ENCODE peak calls at places on chromosomes 7 and 10, in six cellular contexts. One of them, this sample, is unnamed.

GRCh38 chr7:38398725-38399321 is 125.4 kb upstream of the TARP start:
- DNase-seq in psoas muscle: peak; percentile 59
- DNase-seq in astrocyte of the spinal cord: peak; percentile 47
- DNase-seq in pancreas: peak; percentile 78
- DNase-seq in upper lobe of right lung: peak; percentile 74
- DNase-seq in CD8-positive, alpha-beta memory T cell: peak; percentile 49
- DNase-seq in this sample: no peak

GRCh38 chr7:1911571-1911970 is 241.5 kb downstream of the ELFN1 start:
- DNase-seq in astrocyte of the spinal cord: no peak
- DNase-seq in psoas muscle: peak; percentile 31
- DNase-seq in upper lobe of right lung: no peak
- DNase-seq in pancreas: no peak
- DNase-seq in CD8-positive, alpha-beta memory T cell: no peak
- DNase-seq in this sample: no peak

GRCh38 chr10:52540479-52540984 is 226.5 kb downstream of the DKK1 start:
- DNase-seq in psoas muscle: no peak
- DNase-seq in pancreas: no peak
- DNase-seq in CD8-positive, alpha-beta memory T cell: no peak
- DNase-seq in astrocyte of the spinal cord: no peak
- DNase-seq in upper lobe of right lung: no peak
- DNase-seq in this sample: no peak

GRCh38 chr7:3300221-3300650 is 816 bp upstream of the SDK1 start:
- DNase-seq in psoas muscle: peak; percentile 56
- DNase-seq in pancreas: peak; percentile 71
- DNase-seq in astrocyte of the spinal cord: no peak
- DNase-seq in CD8-positive, alpha-beta memory T cell: no peak
- DNase-seq in upper lobe of right lung: no peak
- DNase-seq in this sample: no peak

GRCh38 chr7:50285259-50285658 is 19.3 kb upstream of the IKZF1 start:
- DNase-seq in upper lobe of right lung: no peak
- DNase-seq in astrocyte of the spinal cord: no peak
- DNase-seq in pancreas: no peak
- DNase-seq in psoas muscle: no peak
- DNase-seq in CD8-positive, alpha-beta memory T cell: no peak
- DNase-seq in this sample: no peak

GRCh38 chr7:158613481-158613880 is 25.9 kb upstream of the PTPRN2 start:
- DNase-seq in psoas muscle: no peak
- DNase-seq in pancreas: no peak
- DNase-seq in CD8-positive, alpha-beta memory T cell: no peak
- DNase-seq in upper lobe of right lung: no peak
- DNase-seq in astrocyte of the spinal cord: no peak
- DNase-seq in this sample: no peak

GRCh38 chr10:52778511-52779392 is 6.2 kb upstream of the MBL2 start:
- DNase-seq in pancreas: no peak
- DNase-seq in CD8-positive, alpha-beta memory T cell: no peak
- DNase-seq in psoas muscle: no peak
- DNase-seq in astrocyte of the spinal cord: peak; percentile 35
- DNase-seq in upper lobe of right lung: no peak
- DNase-seq in this sample: no peak

GRCh38 chr7:156180451-156181229 is 368.4 kb upstream of the SHH start:
- DNase-seq in psoas muscle: no peak
- DNase-seq in CD8-positive, alpha-beta memory T cell: no peak
- DNase-seq in pancreas: no peak
- DNase-seq in upper lobe of right lung: peak; percentile 51
- DNase-seq in astrocyte of the spinal cord: no peak
- DNase-seq in this sample: no peak

GRCh38 chr7:133408212-133408611 is 155.3 kb downstream of the EXOC4 start:
- DNase-seq in psoas muscle: no peak
- DNase-seq in pancreas: no peak
- DNase-seq in CD8-positive, alpha-beta memory T cell: no peak
- DNase-seq in upper lobe of right lung: no peak
- DNase-seq in astrocyte of the spinal cord: no peak
- DNase-seq in this sample: no peak

GRCh38 chr7:150997075-150997511 is 6.3 kb downstream of the NOS3 start:
- DNase-seq in astrocyte of the spinal cord: no peak
- DNase-seq in pancreas: no peak
- DNase-seq in psoas muscle: no peak
- DNase-seq in upper lobe of right lung: no peak
- DNase-seq in CD8-positive, alpha-beta memory T cell: no peak
- DNase-seq in this sample: no peak

GRCh38 chr7:484365-485101 is 35.1 kb downstream of the PDGFA start:
- DNase-seq in CD8-positive, alpha-beta memory T cell: no peak
- DNase-seq in psoas muscle: peak; percentile 35
- DNase-seq in astrocyte of the spinal cord: no peak
- DNase-seq in upper lobe of right lung: peak; percentile 54
- DNase-seq in pancreas: peak; percentile 32
- DNase-seq in this sample: peak; percentile 43

GRCh38 chr10:98361131-98361633 is 53.8 kb downstream of the PYROXD2 start:
- DNase-seq in CD8-positive, alpha-beta memory T cell: no peak
- DNase-seq in pancreas: no peak
- DNase-seq in astrocyte of the spinal cord: peak; percentile 96
- DNase-seq in psoas muscle: peak; percentile 94
- DNase-seq in upper lobe of right lung: peak; percentile 78
- DNase-seq in this sample: no peak

GRCh38 chr10:102753724-102754123 is 10.0 kb downstream of the WBP1L start:
- DNase-seq in pancreas: no peak
- DNase-seq in upper lobe of right lung: no peak
- DNase-seq in astrocyte of the spinal cord: no peak
- DNase-seq in CD8-positive, alpha-beta memory T cell: no peak
- DNase-seq in psoas muscle: no peak
- DNase-seq in this sample: no peak

GRCh38 chr7:30321992-30322637 is 37.7 kb downstream of the ZNRF2 start:
- DNase-seq in CD8-positive, alpha-beta memory T cell: no peak
- DNase-seq in pancreas: no peak
- DNase-seq in psoas muscle: no peak
- DNase-seq in astrocyte of the spinal cord: no peak
- DNase-seq in upper lobe of right lung: no peak
- DNase-seq in this sample: no peak

GRCh38 chr7:2321020-2321419 is 6.8 kb upstream of the SNX8 start:
- DNase-seq in pancreas: no peak
- DNase-seq in psoas muscle: no peak
- DNase-seq in astrocyte of the spinal cord: no peak
- DNase-seq in upper lobe of right lung: no peak
- DNase-seq in CD8-positive, alpha-beta memory T cell: no peak
- DNase-seq in this sample: no peak

GRCh38 chr10:48639646-48640045 is 34.8 kb upstream of the ARHGAP22 start:
- DNase-seq in upper lobe of right lung: no peak
- DNase-seq in CD8-positive, alpha-beta memory T cell: no peak
- DNase-seq in psoas muscle: no peak
- DNase-seq in pancreas: no peak
- DNase-seq in astrocyte of the spinal cord: no peak
- DNase-seq in this sample: no peak

GRCh38 chr7:50633414-50633710 is 68.2 kb upstream of the DDC start:
- DNase-seq in CD8-positive, alpha-beta memory T cell: no peak
- DNase-seq in astrocyte of the spinal cord: no peak
- DNase-seq in psoas muscle: no peak
- DNase-seq in pancreas: no peak
- DNase-seq in upper lobe of right lung: no peak
- DNase-seq in this sample: no peak

GRCh38 chr7:81501220-81501619 is 268.6 kb downstream of the HGF start:
- DNase-seq in CD8-positive, alpha-beta memory T cell: no peak
- DNase-seq in astrocyte of the spinal cord: peak; percentile 62
- DNase-seq in psoas muscle: no peak
- DNase-seq in upper lobe of right lung: no peak
- DNase-seq in pancreas: no peak
- DNase-seq in this sample: no peak

GRCh38 chr7:47690902-47691558 is 109.1 kb upstream of the TNS3 start:
- DNase-seq in psoas muscle: no peak
- DNase-seq in astrocyte of the spinal cord: peak; percentile 67
- DNase-seq in CD8-positive, alpha-beta memory T cell: no peak
- DNase-seq in upper lobe of right lung: no peak
- DNase-seq in pancreas: no peak
- DNase-seq in this sample: no peak

GRCh38 chr10:97771055-97771811 is 566 bp downstream of the SFRP5 start:
- DNase-seq in upper lobe of right lung: no peak
- DNase-seq in pancreas: peak; percentile 69
- DNase-seq in astrocyte of the spinal cord: peak; percentile 18
- DNase-seq in CD8-positive, alpha-beta memory T cell: no peak
- DNase-seq in psoas muscle: no peak
- DNase-seq in this sample: no peak

GRCh38 chr7:55134786-55135185 is 116.0 kb downstream of the EGFR start:
- DNase-seq in upper lobe of right lung: no peak
- DNase-seq in CD8-positive, alpha-beta memory T cell: no peak
- DNase-seq in astrocyte of the spinal cord: no peak
- DNase-seq in psoas muscle: no peak
- DNase-seq in pancreas: no peak
- DNase-seq in this sample: no peak

GRCh38 chr7:149866139-149866785 is 7.5 kb upstream of the ATP6V0E2 start:
- DNase-seq in psoas muscle: no peak
- DNase-seq in upper lobe of right lung: no peak
- DNase-seq in pancreas: peak; percentile 43
- DNase-seq in astrocyte of the spinal cord: no peak
- DNase-seq in CD8-positive, alpha-beta memory T cell: no peak
- DNase-seq in this sample: no peak

GRCh38 chr10:110597476-110597875 is 30.0 kb downstream of the SMC3 start:
- DNase-seq in upper lobe of right lung: no peak
- DNase-seq in psoas muscle: no peak
- DNase-seq in astrocyte of the spinal cord: no peak
- DNase-seq in pancreas: no peak
- DNase-seq in CD8-positive, alpha-beta memory T cell: no peak
- DNase-seq in this sample: no peak

GRCh38 chr10:33153266-33153967 is 181.1 kb downstream of the NRP1 start:
- DNase-seq in CD8-positive, alpha-beta memory T cell: no peak
- DNase-seq in psoas muscle: no peak
- DNase-seq in astrocyte of the spinal cord: no peak
- DNase-seq in upper lobe of right lung: no peak
- DNase-seq in pancreas: no peak
- DNase-seq in this sample: no peak
- H3K4me3 ChIP-seq in CD8-positive, alpha-beta memory T cell: no peak overlapping the region
- H3K4me3 ChIP-seq in psoas muscle: no peak overlapping the region
- H3K4me3 ChIP-seq in astrocyte of the spinal cord: no peak overlapping the region
- H3K4me3 ChIP-seq in upper lobe of right lung: no peak overlapping the region
- H3K4me3 ChIP-seq in pancreas: no peak overlapping the region
- H3K4me3 ChIP-seq in this sample: no peak overlapping the region

DNA sequence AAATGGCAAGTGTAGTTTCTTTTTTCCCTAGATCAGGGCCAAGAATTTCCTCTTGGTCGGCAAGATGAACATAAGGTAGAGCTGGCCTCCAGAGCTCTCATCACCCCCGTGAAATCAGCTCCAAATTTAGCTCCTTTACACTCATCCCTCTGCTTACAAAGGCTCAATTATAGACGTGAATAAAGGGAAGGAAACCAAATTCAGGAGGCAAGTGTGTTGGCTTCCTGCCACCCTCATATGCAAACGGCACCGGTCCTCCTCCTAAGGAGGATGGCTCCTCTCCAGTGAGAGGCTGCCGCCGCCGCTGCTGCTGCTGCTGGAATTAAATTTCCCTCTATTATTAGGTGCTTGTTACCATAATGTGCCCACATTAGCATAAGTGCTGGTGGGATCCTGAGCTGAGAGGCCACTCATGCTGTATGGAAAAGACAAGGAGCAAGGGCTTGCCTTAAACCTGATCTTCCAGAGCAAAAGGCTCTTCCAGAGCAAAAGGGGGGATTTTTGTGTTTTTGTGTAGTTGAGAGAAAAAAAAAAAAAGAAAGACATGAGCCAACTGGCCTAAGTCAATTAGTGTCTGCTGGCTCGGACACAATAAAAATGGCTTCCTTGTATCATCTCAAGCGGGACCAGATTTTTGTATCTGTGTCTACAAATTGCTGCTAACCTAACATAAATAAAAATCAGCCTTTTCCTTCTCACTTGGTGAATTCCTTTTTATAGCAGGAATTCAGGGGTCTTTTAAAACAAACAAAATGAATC is 68.4 kb downstream of the CDHR3 start:
- DNase-seq in psoas muscle: no peak
- DNase-seq in pancreas: no peak
- DNase-seq in upper lobe of right lung: no peak
- DNase-seq in astrocyte of the spinal cord: no peak
- DNase-seq in CD8-positive, alpha-beta memory T cell: no peak
- DNase-seq in this sample: no peak
- H3K4me3 ChIP-seq in psoas muscle: no peak overlapping the region
- H3K4me3 ChIP-seq in pancreas: no peak overlapping the region
- H3K4me3 ChIP-seq in upper lobe of right lung: no peak overlapping the region
- H3K4me3 ChIP-seq in astrocyte of the spinal cord: no peak overlapping the region
- H3K4me3 ChIP-seq in CD8-positive, alpha-beta memory T cell: no peak overlapping the region
- H3K4me3 ChIP-seq in this sample: no peak overlapping the region

DNA sequence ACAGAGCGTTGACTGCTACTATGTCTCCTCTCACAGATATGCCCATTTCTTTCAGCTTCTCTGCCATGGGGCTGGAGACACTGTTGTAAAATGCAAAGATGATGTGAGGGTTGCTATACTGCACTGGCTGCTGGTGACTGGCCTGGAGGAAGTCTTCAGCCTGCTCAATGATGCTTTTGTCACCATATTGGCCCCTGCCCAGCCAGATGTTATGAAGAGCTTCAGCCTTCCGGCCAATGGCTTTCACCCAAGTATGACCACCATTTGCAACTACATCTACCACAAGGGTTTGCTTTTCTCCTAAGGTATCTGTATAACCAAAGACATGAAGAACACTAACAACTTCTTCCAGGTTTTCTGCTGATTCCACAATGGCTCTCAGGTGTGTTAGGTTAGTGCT is 1.6 kb downstream of the C7orf25 start:
- DNase-seq in pancreas: no peak
- DNase-seq in upper lobe of right lung: no peak
- DNase-seq in CD8-positive, alpha-beta memory T cell: no peak
- DNase-seq in astrocyte of the spinal cord: no peak
- DNase-seq in psoas muscle: no peak
- DNase-seq in this sample: no peak
- H3K4me3 ChIP-seq in pancreas: no peak overlapping the region
- H3K4me3 ChIP-seq in upper lobe of right lung: peak overlapping the region; percentile 71
- H3K4me3 ChIP-seq in CD8-positive, alpha-beta memory T cell: no peak overlapping the region
- H3K4me3 ChIP-seq in astrocyte of the spinal cord: no peak overlapping the region
- H3K4me3 ChIP-seq in psoas muscle: no peak overlapping the region
- H3K4me3 ChIP-seq in this sample: no peak overlapping the region

GRCh38 chr7:122987463-122987862 is 8.0 kb downstream of the TAS2R16 start:
- DNase-seq in upper lobe of right lung: no peak
- DNase-seq in psoas muscle: no peak
- DNase-seq in CD8-positive, alpha-beta memory T cell: no peak
- DNase-seq in pancreas: no peak
- DNase-seq in astrocyte of the spinal cord: no peak
- DNase-seq in this sample: no peak

GRCh38 chr7:122989041-122989440 is 6.5 kb downstream of the TAS2R16 start:
- DNase-seq in CD8-positive, alpha-beta memory T cell: no peak
- DNase-seq in astrocyte of the spinal cord: no peak
- DNase-seq in upper lobe of right lung: no peak
- DNase-seq in psoas muscle: no peak
- DNase-seq in pancreas: no peak
- DNase-seq in this sample: no peak

GRCh38 chr7:122988333-122988732 is 7.2 kb downstream of the TAS2R16 start:
- DNase-seq in CD8-positive, alpha-beta memory T cell: no peak
- DNase-seq in upper lobe of right lung: no peak
- DNase-seq in astrocyte of the spinal cord: no peak
- DNase-seq in psoas muscle: no peak
- DNase-seq in pancreas: no peak
- DNase-seq in this sample: no peak

GRCh38 chr7:122984021-122984420 is 11.5 kb downstream of the TAS2R16 start:
- DNase-seq in upper lobe of right lung: no peak
- DNase-seq in psoas muscle: no peak
- DNase-seq in astrocyte of the spinal cord: no peak
- DNase-seq in CD8-positive, alpha-beta memory T cell: no peak
- DNase-seq in pancreas: no peak
- DNase-seq in this sample: no peak

DNA sequence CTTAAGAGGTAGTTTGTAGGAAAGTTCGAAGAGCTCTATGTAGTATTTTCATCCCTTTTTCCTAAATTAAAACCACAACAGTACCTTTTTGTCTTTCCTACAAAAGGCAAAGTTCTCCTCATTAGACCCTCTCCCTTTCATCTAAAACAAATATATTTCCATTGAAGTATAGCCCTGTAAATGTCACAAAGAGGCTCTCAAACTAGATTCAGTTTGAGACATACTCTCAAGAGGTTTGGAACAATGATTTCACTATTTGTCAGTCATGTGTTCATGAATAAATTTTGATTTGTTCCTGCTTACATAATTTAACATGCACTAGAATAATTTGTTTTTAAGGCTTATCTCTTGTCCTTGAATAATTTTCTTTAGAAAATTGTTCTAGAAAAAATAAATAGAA is 12.2 kb downstream of the TAS2R16 start:
- DNase-seq in pancreas: no peak
- DNase-seq in upper lobe of right lung: no peak
- DNase-seq in CD8-positive, alpha-beta memory T cell: no peak
- DNase-seq in astrocyte of the spinal cord: no peak
- DNase-seq in psoas muscle: no peak
- DNase-seq in this sample: no peak
- H3K4me3 ChIP-seq in pancreas: no peak overlapping the region
- H3K4me3 ChIP-seq in upper lobe of right lung: no peak overlapping the region
- H3K4me3 ChIP-seq in CD8-positive, alpha-beta memory T cell: no peak overlapping the region
- H3K4me3 ChIP-seq in astrocyte of the spinal cord: no peak overlapping the region
- H3K4me3 ChIP-seq in psoas muscle: no peak overlapping the region
- H3K4me3 ChIP-seq in this sample: no peak overlapping the region